ENCODE peak calls at places on chromosomes 2 and 18, in ten cellular contexts. T, B, P, Y, C, Z, L, H, W and R are unnamed samples.

GRCh38 chr2:174607584-174607983 is 10.0 kb upstream of the WIPF1 start:
- DNase-seq in T (no peak), B (no peak), P (no peak), Y (no peak), C (no peak), Z (no peak), L (no peak), H (no peak), W (no peak), R (no peak)

GRCh38 chr18:51010218-51010617 is 19.8 kb upstream of the SMAD4 start:
- DNase-seq in T (no peak), B (no peak), P (no peak), Y (no peak), C (no peak), Z (no peak), L (no peak), H (no peak), W (no peak), R (no peak)

GRCh38 chr2:46568212-46569009 is 89.0 kb downstream of the TMEM247 start:
- DNase-seq in T (peak), B (no peak), P (no peak), Y (no peak), C (no peak), Z (no peak), L (no peak), H (no peak), W (no peak), R (no peak)

GRCh38 chr2:226079186-226079585 is 679.7 kb downstream of the NYAP2 start:
- DNase-seq in T (no peak), B (no peak), P (no peak), Y (no peak), C (no peak), Z (no peak), L (no peak), H (no peak), W (no peak), R (no peak)

GRCh38 chr18:76256897-76257500 is 238.0 kb downstream of the ZNF516 start:
- DNase-seq in T (peak), B (peak), P (peak), Y (no peak), C (no peak), Z (no peak), L (peak), H (peak), W (no peak), R (no peak)

GRCh38 chr2:183232161-183232865 is 108.1 kb downstream of the NUP35 start:
- DNase-seq in T (no peak), B (peak), P (no peak), Y (no peak), C (no peak), Z (no peak), L (no peak), H (no peak), W (no peak), R (no peak)

GRCh38 chr2:148596033-148596432 is 48.5 kb upstream of the EPC2 start:
- DNase-seq in T (no peak), B (no peak), P (no peak), Y (no peak), C (no peak), Z (no peak), L (no peak), H (no peak), W (no peak), R (no peak)

GRCh38 chr2:33607905-33608304 is 8.8 kb upstream of the FAM98A start:
- DNase-seq in T (no peak), B (no peak), P (no peak), Y (no peak), C (no peak), Z (no peak), L (no peak), H (no peak), W (no peak), R (no peak)

GRCh38 chr2:233481368-233482142 is 85.0 kb downstream of the USP40 start:
- DNase-seq in T (no peak), B (no peak), P (no peak), Y (no peak), C (no peak), Z (peak), L (no peak), H (no peak), W (no peak), R (no peak)

GRCh38 chr2:24571828-24572442 is 80.9 kb downstream of the NCOA1 start:
- DNase-seq in T (no peak), B (no peak), P (no peak), Y (no peak), C (no peak), Z (no peak), L (no peak), H (no peak), W (no peak), R (no peak)

GRCh38 chr2:219553168-219553417 is 9.3 kb downstream of the TMEM198 start:
- DNase-seq in T (no peak), B (no peak), P (peak), Y (no peak), C (no peak), Z (no peak), L (no peak), H (no peak), W (no peak), R (no peak)

GRCh38 chr18:34114996-34115395 is 109.7 kb downstream of the NOL4 start:
- DNase-seq in T (no peak), B (no peak), P (no peak), Y (no peak), C (no peak), Z (no peak), L (no peak), H (no peak), W (no peak), R (no peak)

GRCh38 chr18:75854808-75855207 is 427.3 kb upstream of the SMIM21 start:
- DNase-seq in T (no peak), B (no peak), P (no peak), Y (no peak), C (no peak), Z (no peak), L (no peak), H (no peak), W (no peak), R (no peak)

GRCh38 chr2:134976074-134976702 is 57.6 kb downstream of the CCNT2 start:
- DNase-seq in T (no peak), B (no peak), P (no peak), Y (no peak), C (no peak), Z (no peak), L (no peak), H (no peak), W (no peak), R (no peak)

GRCh38 chr2:54772110-54772509 is 48.6 kb downstream of the EML6 start:
- DNase-seq in T (no peak), B (peak), P (no peak), Y (no peak), C (no peak), Z (no peak), L (no peak), H (no peak), W (no peak), R (no peak)

GRCh38 chr2:127293386-127293757 is 572 bp downstream of the ERCC3 start:
- DNase-seq in T (no peak), B (no peak), P (no peak), Y (no peak), C (no peak), Z (no peak), L (no peak), H (no peak), W (no peak), R (no peak)

GRCh38 chr2:127288274-127288673 is 5.7 kb downstream of the ERCC3 start:
- DNase-seq in T (no peak), B (no peak), P (no peak), Y (no peak), C (no peak), Z (no peak), L (no peak), H (no peak), W (no peak), R (no peak)

GRCh38 chr2:127293758-127294562 is at the start of gene ERCC3:
- DNase-seq in T (peak), B (peak), P (peak), Y (peak), C (peak), Z (peak), L (peak), H (peak), W (peak), R (peak)
- TF ChIP-seq POLR2A in T (no peak), B (peak), P (peak), Y (peak), C (peak), Z (no peak), L (peak), H (no peak), W (peak), R (no peak)

GRCh38 chr2:28622101-28622499 is 126.2 kb downstream of the PLB1 start:
- DNase-seq in T (no peak), B (no peak), P (peak), Y (no peak), C (no peak), Z (no peak), L (no peak), H (no peak), W (no peak), R (no peak)

GRCh38 chr2:28620371-28620793 is 124.5 kb downstream of the PLB1 start:
- DNase-seq in T (no peak), B (no peak), P (no peak), Y (no peak), C (no peak), Z (no peak), L (no peak), H (no peak), W (no peak), R (no peak)

GRCh38 chr2:28620801-28621171 is 124.9 kb downstream of the PLB1 start:
- DNase-seq in T (no peak), B (no peak), P (no peak), Y (no peak), C (no peak), Z (no peak), L (no peak), H (no peak), W (no peak), R (no peak)

GRCh38 chr2:28619213-28620196 is 123.6 kb downstream of the PLB1 start:
- DNase-seq in T (no peak), B (peak), P (no peak), Y (no peak), C (no peak), Z (no peak), L (no peak), H (no peak), W (no peak), R (no peak)

GRCh38 chr2:28621172-28622100 is 125.6 kb downstream of the PLB1 start:
- DNase-seq in T (peak), B (peak), P (peak), Y (peak), C (peak), Z (peak), L (peak), H (peak), W (no peak), R (peak)
- TF ChIP-seq POLR2A in T (no peak), B (peak), P (no peak), Y (peak), C (no peak), Z (no peak), L (no peak), H (peak), W (no peak), R (no peak)

DNA sequence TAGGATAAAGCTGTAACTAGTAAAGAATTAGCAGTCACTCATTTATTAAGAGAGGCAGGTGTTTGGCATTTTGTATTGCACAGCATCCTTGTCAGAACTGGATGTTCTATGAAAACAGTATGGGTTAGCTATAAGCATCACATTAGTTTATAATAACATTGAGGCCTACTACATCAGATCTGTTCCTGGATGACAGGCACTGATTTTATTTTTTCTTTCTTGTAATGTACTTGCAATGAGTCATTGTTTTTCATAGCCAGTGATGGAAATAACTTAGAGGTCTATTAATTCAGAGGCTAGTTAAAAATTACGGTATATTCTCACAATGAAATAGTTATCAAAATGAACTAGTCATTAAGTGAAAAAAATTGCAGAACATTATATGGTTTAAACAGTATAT is 13.0 kb upstream of the RMDN2 start:
- DNase-seq in T (no peak), B (peak), P (no peak), Y (no peak), C (no peak), Z (no peak), L (no peak), H (no peak), W (no peak), R (no peak)
- TF ChIP-seq POLR2A in T (no peak), B (no peak), P (no peak), Y (no peak), C (no peak), Z (no peak), L (no peak), H (no peak), W (no peak), R (no peak)

GRCh38 chr2:27379840-27380625 is 501 bp downstream of the ZNF513 start:
- DNase-seq in T (peak), B (peak), P (peak), Y (peak), C (peak), Z (peak), L (peak), H (peak), W (no peak), R (no peak)
- TF ChIP-seq POLR2A in T (no peak), B (peak), P (no peak), Y (peak), C (peak), Z (no peak), L (no peak), H (no peak), W (no peak), R (no peak)

GRCh38 chr2:70094978-70095832 is 7.9 kb downstream of the PCBP1 start:
- DNase-seq in T (peak), B (peak), P (peak), Y (peak), C (no peak), Z (peak), L (no peak), H (peak), W (no peak), R (peak)
- TF ChIP-seq POLR2A in T (peak), B (no peak), P (peak), Y (no peak), C (no peak), Z (no peak), L (peak), H (peak), W (peak), R (peak)